ENCODE peak calls at places on chromosome 11, in four cellular contexts. One of them, this sample, is unnamed.

GRCh38 chr11:20226936-20227335 is 66.7 kb upstream of the DBX1 start:
- DNase-seq in Daoy: no peak
- DNase-seq in SHP77: no peak
- DNase-seq in stimulated activated CD8-positive, alpha-beta memory T cell treated with anti-CD3 and anti-CD28 coated beads, Interleukin-4, amount 100 ng/mL, for 4 hours: no peak
- DNase-seq in this sample: no peak

GRCh38 chr11:115342142-115342541 is 162.1 kb downstream of the CADM1 start:
- DNase-seq in Daoy: no peak
- DNase-seq in SHP77: no peak
- DNase-seq in stimulated activated CD8-positive, alpha-beta memory T cell treated with anti-CD3 and anti-CD28 coated beads, Interleukin-4, amount 100 ng/mL, for 4 hours: no peak
- DNase-seq in this sample: no peak

GRCh38 chr11:75140269-75141138 is 10.4 kb upstream of the SLCO2B1 start:
- DNase-seq in Daoy: peak
- DNase-seq in SHP77: peak
- DNase-seq in stimulated activated CD8-positive, alpha-beta memory T cell treated with anti-CD3 and anti-CD28 coated beads, Interleukin-4, amount 100 ng/mL, for 4 hours: peak
- DNase-seq in this sample: no peak

GRCh38 chr11:75160328-75160757 is 9.4 kb downstream of the SLCO2B1 start:
- DNase-seq in Daoy: no peak
- DNase-seq in SHP77: no peak
- DNase-seq in stimulated activated CD8-positive, alpha-beta memory T cell treated with anti-CD3 and anti-CD28 coated beads, Interleukin-4, amount 100 ng/mL, for 4 hours: no peak
- DNase-seq in this sample: no peak

GRCh38 chr11:77560605-77561004 is 29.1 kb upstream of the AQP11 start:
- DNase-seq in Daoy: peak
- DNase-seq in SHP77: no peak
- DNase-seq in stimulated activated CD8-positive, alpha-beta memory T cell treated with anti-CD3 and anti-CD28 coated beads, Interleukin-4, amount 100 ng/mL, for 4 hours: no peak
- DNase-seq in this sample: peak

GRCh38 chr11:63993983-63994382 is 7.7 kb downstream of the OTUB1 start:
- DNase-seq in Daoy: no peak
- DNase-seq in SHP77: no peak
- DNase-seq in stimulated activated CD8-positive, alpha-beta memory T cell treated with anti-CD3 and anti-CD28 coated beads, Interleukin-4, amount 100 ng/mL, for 4 hours: no peak
- DNase-seq in this sample: no peak

GRCh38 chr11:7672960-7673723 is at the start of gene CYB5R2:
- DNase-seq in Daoy: peak
- DNase-seq in SHP77: no peak
- DNase-seq in stimulated activated CD8-positive, alpha-beta memory T cell treated with anti-CD3 and anti-CD28 coated beads, Interleukin-4, amount 100 ng/mL, for 4 hours: no peak
- DNase-seq in this sample: no peak

GRCh38 chr11:75549370-75549958 is 12.6 kb upstream of the SERPINH1 start:
- DNase-seq in Daoy: no peak
- DNase-seq in SHP77: no peak
- DNase-seq in stimulated activated CD8-positive, alpha-beta memory T cell treated with anti-CD3 and anti-CD28 coated beads, Interleukin-4, amount 100 ng/mL, for 4 hours: no peak
- DNase-seq in this sample: no peak

GRCh38 chr11:48111941-48112340 is 104.7 kb upstream of the OR4B1 start:
- DNase-seq in Daoy: no peak
- DNase-seq in SHP77: no peak
- DNase-seq in stimulated activated CD8-positive, alpha-beta memory T cell treated with anti-CD3 and anti-CD28 coated beads, Interleukin-4, amount 100 ng/mL, for 4 hours: no peak
- DNase-seq in this sample: no peak

GRCh38 chr11:2186669-2187266 is 15.2 kb upstream of the TH start:
- DNase-seq in Daoy: peak
- DNase-seq in SHP77: peak
- DNase-seq in stimulated activated CD8-positive, alpha-beta memory T cell treated with anti-CD3 and anti-CD28 coated beads, Interleukin-4, amount 100 ng/mL, for 4 hours: peak
- DNase-seq in this sample: no peak

GRCh38 chr11:132142554-132142953 is 772.1 kb downstream of the NTM start:
- DNase-seq in Daoy: no peak
- DNase-seq in SHP77: no peak
- DNase-seq in stimulated activated CD8-positive, alpha-beta memory T cell treated with anti-CD3 and anti-CD28 coated beads, Interleukin-4, amount 100 ng/mL, for 4 hours: no peak
- DNase-seq in this sample: no peak

GRCh38 chr11:119878990-119879389 is 150.0 kb upstream of the NECTIN1 start:
- DNase-seq in Daoy: no peak
- DNase-seq in SHP77: no peak
- DNase-seq in stimulated activated CD8-positive, alpha-beta memory T cell treated with anti-CD3 and anti-CD28 coated beads, Interleukin-4, amount 100 ng/mL, for 4 hours: no peak
- DNase-seq in this sample: no peak

GRCh38 chr11:111454561-111455192 is 57.5 kb downstream of the BTG4 start:
- DNase-seq in Daoy: peak
- DNase-seq in SHP77: peak
- DNase-seq in stimulated activated CD8-positive, alpha-beta memory T cell treated with anti-CD3 and anti-CD28 coated beads, Interleukin-4, amount 100 ng/mL, for 4 hours: peak
- DNase-seq in this sample: no peak

GRCh38 chr11:33043221-33043833 is 4.0 kb downstream of the TCP11L1 start:
- DNase-seq in Daoy: no peak
- DNase-seq in SHP77: no peak
- DNase-seq in stimulated activated CD8-positive, alpha-beta memory T cell treated with anti-CD3 and anti-CD28 coated beads, Interleukin-4, amount 100 ng/mL, for 4 hours: no peak
- DNase-seq in this sample: no peak

GRCh38 chr11:6609502-6610015 is 2.5 kb downstream of the TAF10 start:
- DNase-seq in Daoy: no peak
- DNase-seq in SHP77: no peak
- DNase-seq in stimulated activated CD8-positive, alpha-beta memory T cell treated with anti-CD3 and anti-CD28 coated beads, Interleukin-4, amount 100 ng/mL, for 4 hours: no peak
- DNase-seq in this sample: no peak

GRCh38 chr11:84130646-84131427 is 844.7 kb upstream of the CCDC90B start:
- DNase-seq in Daoy: no peak
- DNase-seq in SHP77: no peak
- DNase-seq in stimulated activated CD8-positive, alpha-beta memory T cell treated with anti-CD3 and anti-CD28 coated beads, Interleukin-4, amount 100 ng/mL, for 4 hours: no peak
- DNase-seq in this sample: no peak

GRCh38 chr11:113192121-113192925 is 122.1 kb upstream of the TTC12 start:
- DNase-seq in Daoy: no peak
- DNase-seq in SHP77: no peak
- DNase-seq in stimulated activated CD8-positive, alpha-beta memory T cell treated with anti-CD3 and anti-CD28 coated beads, Interleukin-4, amount 100 ng/mL, for 4 hours: no peak
- DNase-seq in this sample: no peak

GRCh38 chr11:72048718-72049460 is 31.5 kb downstream of the NUMA1 start:
- DNase-seq in Daoy: no peak
- DNase-seq in SHP77: no peak
- DNase-seq in stimulated activated CD8-positive, alpha-beta memory T cell treated with anti-CD3 and anti-CD28 coated beads, Interleukin-4, amount 100 ng/mL, for 4 hours: no peak
- DNase-seq in this sample: no peak

GRCh38 chr11:17634776-17635550 is 84.4 kb upstream of the MYOD1 start:
- DNase-seq in Daoy: no peak
- DNase-seq in SHP77: no peak
- DNase-seq in stimulated activated CD8-positive, alpha-beta memory T cell treated with anti-CD3 and anti-CD28 coated beads, Interleukin-4, amount 100 ng/mL, for 4 hours: no peak
- DNase-seq in this sample: no peak

GRCh38 chr11:34299284-34299961 is 58.4 kb downstream of the ABTB2 start:
- DNase-seq in Daoy: no peak
- DNase-seq in SHP77: no peak
- DNase-seq in stimulated activated CD8-positive, alpha-beta memory T cell treated with anti-CD3 and anti-CD28 coated beads, Interleukin-4, amount 100 ng/mL, for 4 hours: no peak
- DNase-seq in this sample: no peak

GRCh38 chr11:67700548-67701262 is 26.3 kb upstream of the ALDH3B2 start:
- DNase-seq in Daoy: peak
- DNase-seq in SHP77: no peak
- DNase-seq in stimulated activated CD8-positive, alpha-beta memory T cell treated with anti-CD3 and anti-CD28 coated beads, Interleukin-4, amount 100 ng/mL, for 4 hours: no peak
- DNase-seq in this sample: no peak

GRCh38 chr11:46129133-46129532 is 7.9 kb upstream of the PHF21A start:
- DNase-seq in Daoy: no peak
- DNase-seq in SHP77: no peak
- DNase-seq in stimulated activated CD8-positive, alpha-beta memory T cell treated with anti-CD3 and anti-CD28 coated beads, Interleukin-4, amount 100 ng/mL, for 4 hours: no peak
- DNase-seq in this sample: no peak

GRCh38 chr11:2928605-2929510 is at the start of gene PHLDA2:
- DNase-seq in Daoy: peak
- DNase-seq in SHP77: no peak
- DNase-seq in stimulated activated CD8-positive, alpha-beta memory T cell treated with anti-CD3 and anti-CD28 coated beads, Interleukin-4, amount 100 ng/mL, for 4 hours: no peak
- DNase-seq in this sample: no peak

GRCh38 chr11:62124186-62125113 is 639 bp downstream of the INCENP start:
- DNase-seq in Daoy: peak
- DNase-seq in SHP77: no peak
- DNase-seq in stimulated activated CD8-positive, alpha-beta memory T cell treated with anti-CD3 and anti-CD28 coated beads, Interleukin-4, amount 100 ng/mL, for 4 hours: no peak
- DNase-seq in this sample: no peak

GRCh38 chr11:13183094-13183825 is 94.3 kb upstream of the BMAL1 start:
- DNase-seq in Daoy: peak
- DNase-seq in SHP77: no peak
- DNase-seq in stimulated activated CD8-positive, alpha-beta memory T cell treated with anti-CD3 and anti-CD28 coated beads, Interleukin-4, amount 100 ng/mL, for 4 hours: no peak
- DNase-seq in this sample: peak

GRCh38 chr11:126638663-126639062 is 283.2 kb downstream of the ST3GAL4 start:
- DNase-seq in Daoy: no peak
- DNase-seq in SHP77: no peak
- DNase-seq in stimulated activated CD8-positive, alpha-beta memory T cell treated with anti-CD3 and anti-CD28 coated beads, Interleukin-4, amount 100 ng/mL, for 4 hours: no peak
- DNase-seq in this sample: no peak

GRCh38 chr11:120295110-120295509 is 30.0 kb upstream of the TLCD5 start:
- DNase-seq in Daoy: peak
- DNase-seq in SHP77: no peak
- DNase-seq in stimulated activated CD8-positive, alpha-beta memory T cell treated with anti-CD3 and anti-CD28 coated beads, Interleukin-4, amount 100 ng/mL, for 4 hours: no peak
- DNase-seq in this sample: no peak

GRCh38 chr11:62709262-62710000 is 2.0 kb downstream of the GNG3 start:
- DNase-seq in Daoy: peak
- DNase-seq in SHP77: peak
- DNase-seq in stimulated activated CD8-positive, alpha-beta memory T cell treated with anti-CD3 and anti-CD28 coated beads, Interleukin-4, amount 100 ng/mL, for 4 hours: peak
- DNase-seq in this sample: peak

GRCh38 chr11:27471588-27472397 is 797 bp downstream of the LGR4 start:
- DNase-seq in Daoy: peak
- DNase-seq in SHP77: no peak
- DNase-seq in stimulated activated CD8-positive, alpha-beta memory T cell treated with anti-CD3 and anti-CD28 coated beads, Interleukin-4, amount 100 ng/mL, for 4 hours: no peak
- DNase-seq in this sample: no peak

GRCh38 chr11:46541593-46542371 is 52.0 kb downstream of the AMBRA1 start:
- DNase-seq in Daoy: no peak
- DNase-seq in SHP77: no peak
- DNase-seq in stimulated activated CD8-positive, alpha-beta memory T cell treated with anti-CD3 and anti-CD28 coated beads, Interleukin-4, amount 100 ng/mL, for 4 hours: no peak
- DNase-seq in this sample: no peak

GRCh38 chr11:8917157-8917820 is 6.3 kb downstream of the AKIP1 start:
- DNase-seq in Daoy: peak
- DNase-seq in SHP77: no peak
- DNase-seq in stimulated activated CD8-positive, alpha-beta memory T cell treated with anti-CD3 and anti-CD28 coated beads, Interleukin-4, amount 100 ng/mL, for 4 hours: no peak
- DNase-seq in this sample: peak

GRCh38 chr11:69541501-69542313 is 60.2 kb downstream of the LINC01488 start:
- DNase-seq in Daoy: peak
- DNase-seq in SHP77: no peak
- DNase-seq in stimulated activated CD8-positive, alpha-beta memory T cell treated with anti-CD3 and anti-CD28 coated beads, Interleukin-4, amount 100 ng/mL, for 4 hours: no peak
- DNase-seq in this sample: no peak

GRCh38 chr11:6259638-6260019 is at the start of gene CCKBR:
- DNase-seq in Daoy: no peak
- DNase-seq in SHP77: no peak
- DNase-seq in stimulated activated CD8-positive, alpha-beta memory T cell treated with anti-CD3 and anti-CD28 coated beads, Interleukin-4, amount 100 ng/mL, for 4 hours: no peak
- DNase-seq in this sample: no peak

GRCh38 chr11:27392715-27393114 is 29.7 kb upstream of the CCDC34 start:
- DNase-seq in Daoy: peak
- DNase-seq in SHP77: no peak
- DNase-seq in stimulated activated CD8-positive, alpha-beta memory T cell treated with anti-CD3 and anti-CD28 coated beads, Interleukin-4, amount 100 ng/mL, for 4 hours: no peak
- DNase-seq in this sample: peak

GRCh38 chr11:116257092-116257491 is 515.7 kb downstream of the BUD13 start:
- DNase-seq in Daoy: peak
- DNase-seq in SHP77: peak
- DNase-seq in stimulated activated CD8-positive, alpha-beta memory T cell treated with anti-CD3 and anti-CD28 coated beads, Interleukin-4, amount 100 ng/mL, for 4 hours: no peak
- DNase-seq in this sample: no peak

This sample was measured in BJ.